ENCODE peak calls at places on chromosomes 6 and 20, in nine cellular contexts. G is C1 segment of cervical spinal cord, P is ELF-1, K is coronary artery, H is D721Med, E is heart right ventricle, Q is AG09319, V is esophagus squamous epithelium, D is NT2/D1. B is an unnamed sample.

GRCh38 chr6:15522427-15522826 is 140.4 kb downstream of the DTNBP1 start:
- DNase-seq in G (no peak), P (no peak), K (peak), H (no peak), E (no peak), Q (no peak), V (no peak), D (no peak), B (no peak)

GRCh38 chr6:144897441-144897921 is 612.3 kb downstream of the UTRN start:
- DNase-seq in G (no peak), P (peak), K (no peak), H (no peak), E (no peak), Q (peak), V (no peak), D (no peak), B (no peak)

GRCh38 chr20:26216025-26216424 is 519.4 kb upstream of the ZNF337 start:
- DNase-seq in G (no peak), P (no peak), K (no peak), H (no peak), E (no peak), Q (no peak), V (no peak), D (no peak), B (no peak)

GRCh38 chr6:47434372-47435253 is 43.0 kb upstream of the CD2AP start:
- DNase-seq in G (no peak), P (no peak), K (no peak), H (no peak), E (no peak), Q (no peak), V (no peak), D (no peak), B (no peak)

GRCh38 chr20:58408603-58409246 is 19.7 kb downstream of the VAPB start:
- DNase-seq in G (no peak), P (no peak), K (no peak), H (no peak), E (no peak), Q (no peak), V (no peak), D (no peak), B (no peak)

GRCh38 chr20:37749620-37750403 is 56.0 kb downstream of the CTNNBL1 start:
- DNase-seq in G (no peak), P (no peak), K (no peak), H (no peak), E (no peak), Q (no peak), V (no peak), D (no peak), B (no peak)

GRCh38 chr6:10314163-10314955 is 100.5 kb downstream of the TFAP2A start:
- DNase-seq in G (no peak), P (peak), K (no peak), H (no peak), E (no peak), Q (no peak), V (no peak), D (no peak), B (no peak)

GRCh38 chr6:37049990-37050853 is 44.8 kb downstream of the FGD2 start:
- DNase-seq in G (no peak), P (no peak), K (no peak), H (no peak), E (peak), Q (no peak), V (peak), D (no peak), B (no peak)

GRCh38 chr6:104644848-104645247 is 214.9 kb downstream of the HACE1 start:
- DNase-seq in G (no peak), P (no peak), K (no peak), H (no peak), E (no peak), Q (no peak), V (no peak), D (no peak), B (no peak)

GRCh38 chr6:18595774-18596528 is 208.8 kb downstream of the RNF144B start:
- DNase-seq in G (no peak), P (peak), K (no peak), H (peak), E (peak), Q (peak), V (no peak), D (peak), B (peak)

GRCh38 chr20:57619053-57619831 is 984 bp downstream of the ZBP1 start:
- DNase-seq in G (no peak), P (no peak), K (no peak), H (no peak), E (no peak), Q (no peak), V (no peak), D (no peak), B (no peak)

GRCh38 chr20:23151885-23152284 is 65.8 kb upstream of the CD93 start:
- DNase-seq in G (no peak), P (no peak), K (peak), H (no peak), E (peak), Q (no peak), V (no peak), D (no peak), B (no peak)

GRCh38 chr20:47258745-47259695 is 97.5 kb downstream of the ZMYND8 start:
- DNase-seq in G (no peak), P (no peak), K (peak), H (no peak), E (peak), Q (no peak), V (no peak), D (no peak), B (no peak)

GRCh38 chr6:6436946-6437345 is 116.5 kb upstream of the F13A1 start:
- DNase-seq in G (no peak), P (no peak), K (no peak), H (no peak), E (no peak), Q (no peak), V (no peak), D (no peak), B (no peak)

GRCh38 chr20:57633945-57634491 is 13.8 kb upstream of the ZBP1 start:
- DNase-seq in G (no peak), P (no peak), K (no peak), H (no peak), E (no peak), Q (no peak), V (no peak), D (no peak), B (no peak)

GRCh38 chr6:34324738-34325444 is 67.6 kb downstream of the NUDT3 start:
- DNase-seq in G (no peak), P (peak), K (no peak), H (no peak), E (peak), Q (peak), V (no peak), D (no peak), B (no peak)

GRCh38 chr6:122798099-122798641 is 9.1 kb downstream of the SMPDL3A start:
- DNase-seq in G (no peak), P (no peak), K (no peak), H (no peak), E (no peak), Q (no peak), V (no peak), D (no peak), B (no peak)

GRCh38 chr6:32622545-32623401 is 14.4 kb upstream of the HLA-DQA1 start:
- DNase-seq in G (no peak), P (peak), K (no peak), H (no peak), E (no peak), Q (no peak), V (no peak), D (no peak), B (peak)

GRCh38 chr6:10838794-10839333 is 525 bp upstream of the MAK start:
- DNase-seq in G (no peak), P (no peak), K (no peak), H (no peak), E (no peak), Q (no peak), V (no peak), D (no peak), B (no peak)

GRCh38 chr6:35309611-35310264 is 12.1 kb downstream of the DEF6 start:
- DNase-seq in G (no peak), P (no peak), K (peak), H (no peak), E (no peak), Q (no peak), V (no peak), D (no peak), B (no peak)

GRCh38 chr6:164826831-164827468 is 482.5 kb downstream of the C6orf118 start:
- DNase-seq in G (no peak), P (no peak), K (no peak), H (no peak), E (no peak), Q (no peak), V (no peak), D (no peak), B (no peak)

GRCh38 chr6:26225848-26226590 is 138.8 kb downstream of the HFE start:
- DNase-seq in G (no peak), P (peak), K (no peak), H (no peak), E (no peak), Q (no peak), V (no peak), D (no peak), B (no peak)

GRCh38 chr6:20604159-20604558 is 69.9 kb downstream of the CDKAL1 start:
- DNase-seq in G (no peak), P (no peak), K (no peak), H (no peak), E (no peak), Q (no peak), V (no peak), D (no peak), B (no peak)

GRCh38 chr6:162730502-162730901 is 2.7 kb downstream of the PACRG start:
- DNase-seq in G (no peak), P (no peak), K (no peak), H (no peak), E (no peak), Q (no peak), V (no peak), D (no peak), B (no peak)